ENCODE peak calls at places on chromosome 20, in eight cellular contexts. Q, J, T, N, U, H, C and S are unnamed samples.

GRCh38 chr20:2930538-2930937 is 57.3 kb downstream of the PTPRA start:
- DNase-seq in Q (no peak), J (no peak), T (no peak), N (no peak), U (no peak), H (no peak), C (no peak), S (no peak)

GRCh38 chr20:18224968-18225568 is 63.3 kb upstream of the ZNF133 start:
- DNase-seq in Q (peak), J (peak), T (peak), N (peak), U (no peak), H (peak), C (peak), S (peak)

GRCh38 chr20:33933469-33933909 is 60.2 kb upstream of the RALY start:
- DNase-seq in Q (peak), J (peak), T (no peak), N (peak), U (peak), H (peak), C (peak), S (peak)

GRCh38 chr20:58251979-58252591 is 23.6 kb upstream of the ANKRD60 start:
- DNase-seq in Q (no peak), J (peak), T (peak), N (peak), U (no peak), H (no peak), C (no peak), S (peak)

GRCh38 chr20:53064935-53065334 is 92.8 kb downstream of the TSHZ2 start:
- DNase-seq in Q (no peak), J (no peak), T (no peak), N (no peak), U (no peak), H (no peak), C (no peak), S (no peak)

GRCh38 chr20:37480915-37481314 is 40.1 kb upstream of the NNAT start:
- DNase-seq in Q (no peak), J (no peak), T (no peak), N (no peak), U (peak), H (no peak), C (no peak), S (no peak)

GRCh38 chr20:43736588-43737091 is 9.8 kb upstream of the GTSF1L start:
- DNase-seq in Q (peak), J (peak), T (no peak), N (no peak), U (no peak), H (no peak), C (no peak), S (no peak)

GRCh38 chr20:33733654-33734576 is 2.1 kb downstream of the ZNF341 start:
- DNase-seq in Q (no peak), J (peak), T (no peak), N (peak), U (no peak), H (peak), C (no peak), S (peak)

GRCh38 chr20:63178889-63179751 is 36.8 kb downstream of the YTHDF1 start:
- DNase-seq in Q (peak), J (peak), T (no peak), N (peak), U (no peak), H (peak), C (peak), S (no peak)

GRCh38 chr20:1636621-1637020 is 16.8 kb upstream of the SIRPB1 start:
- DNase-seq in Q (no peak), J (no peak), T (no peak), N (no peak), U (no peak), H (no peak), C (no peak), S (no peak)
- TF ChIP-seq CTCF in Q (no peak), J (no peak), T (no peak), N (peak), U (no peak), H (no peak), C (no peak), S (no peak)

DNA sequence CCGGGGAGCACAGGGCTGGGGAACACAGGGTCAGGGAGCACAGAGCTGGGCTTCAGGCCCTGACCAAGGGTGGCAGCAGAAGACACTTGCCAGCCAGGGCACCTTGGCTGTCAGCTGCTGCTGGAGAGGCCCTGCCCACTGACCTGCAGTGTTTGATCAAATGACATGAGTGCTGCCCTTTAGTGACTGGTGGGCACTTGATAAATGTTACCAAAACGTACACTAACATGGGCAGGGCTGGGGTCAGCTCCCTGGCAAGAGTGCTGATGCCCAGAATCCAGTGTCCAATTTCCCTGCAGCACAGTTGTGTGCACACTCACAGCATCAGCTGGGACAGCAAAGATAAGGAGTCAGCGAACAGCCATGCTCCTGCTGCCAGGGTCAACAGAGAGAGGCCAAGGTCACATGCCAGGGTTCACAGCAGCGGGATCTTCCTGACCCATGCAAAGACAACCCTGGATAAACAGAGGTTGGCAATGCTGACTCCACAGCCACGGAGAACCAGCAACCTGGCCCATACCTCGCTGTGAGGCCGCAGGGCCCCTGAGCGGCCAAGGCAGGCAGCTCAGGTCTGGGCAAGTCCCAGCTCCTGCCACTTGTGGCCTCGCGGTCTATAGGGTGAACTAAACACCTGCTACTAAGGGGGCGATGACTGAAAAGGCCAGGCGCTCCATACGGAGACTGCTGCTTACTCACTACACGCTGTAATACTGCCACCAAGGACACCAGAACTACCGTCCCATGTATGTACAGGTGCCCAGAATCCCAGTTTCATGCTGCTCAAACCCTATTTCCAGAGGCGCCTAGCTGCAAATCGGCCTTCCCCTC is 46.3 kb downstream of the NINL start:
- DNase-seq in Q (no peak), J (no peak), T (no peak), N (no peak), U (peak), H (peak), C (peak), S (no peak)
- H3K4me3 ChIP-seq in Q (no peak), J (no peak), T (no peak), N (no peak), U (no peak), H (peak), C (no peak), S (no peak)

DNA sequence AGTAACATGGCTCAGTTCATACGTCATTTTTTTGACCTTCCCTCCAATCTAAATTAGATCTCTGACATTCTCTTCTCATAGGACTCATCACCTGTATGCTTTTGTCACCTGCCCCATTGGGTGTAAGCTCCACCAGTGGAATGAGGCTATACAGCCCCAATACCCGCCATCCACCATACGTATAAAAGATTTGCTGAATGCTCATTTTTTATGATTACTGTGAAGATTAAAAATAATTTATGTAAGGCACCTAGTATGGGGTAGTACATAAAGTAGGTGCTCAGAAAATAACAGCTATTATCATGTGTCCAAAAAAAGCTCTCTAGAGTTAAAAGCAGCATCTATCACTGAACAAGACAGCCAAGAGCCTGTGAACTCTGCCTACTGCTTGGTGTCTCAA is 24.1 kb downstream of the NCOA5 start:
- DNase-seq in Q (no peak), J (no peak), T (no peak), N (no peak), U (no peak), H (no peak), C (no peak), S (no peak)
- TF ChIP-seq CTCF in Q (no peak), J (no peak), T (no peak), N (no peak), U (no peak), H (no peak), C (no peak), S (no peak)

DNA sequence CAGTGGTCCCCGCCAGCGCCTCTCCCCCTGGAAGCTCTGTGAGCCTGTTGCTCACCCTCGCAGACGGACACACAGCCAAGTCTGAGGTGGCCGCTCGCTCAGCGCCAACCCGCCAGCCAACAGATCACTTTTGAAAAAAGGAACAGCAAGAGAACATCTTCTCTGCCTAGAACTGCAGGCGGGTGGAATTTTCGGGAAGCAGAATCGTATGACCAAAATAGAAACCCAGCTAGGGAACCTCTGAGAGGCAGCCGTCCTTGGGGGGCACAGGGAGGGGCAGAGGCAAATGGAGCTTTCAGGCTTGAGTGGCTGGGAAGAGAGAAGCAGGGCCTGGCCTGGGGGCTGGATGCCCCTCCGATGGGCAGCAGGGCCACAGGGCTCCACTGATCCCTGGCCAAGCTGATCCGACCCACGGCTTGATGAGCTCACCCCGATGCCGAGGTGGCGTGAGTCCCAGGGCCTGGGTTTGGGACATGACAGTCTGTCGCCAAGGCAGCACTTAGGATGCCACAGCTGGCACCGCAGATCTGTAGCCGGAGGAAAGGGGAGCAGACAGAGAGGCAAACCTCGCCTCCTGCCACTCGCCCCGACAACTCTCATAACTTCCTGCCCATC is 9.8 kb downstream of the NFATC2 start:
- DNase-seq in Q (no peak), J (no peak), T (no peak), N (peak), U (peak), H (peak), C (no peak), S (no peak)
- H3K4me3 ChIP-seq in Q (no peak), J (no peak), T (no peak), N (peak), U (no peak), H (peak), C (no peak), S (no peak)

GRCh38 chr20:49394757-49395156 is 87.7 kb downstream of the KCNB1 start:
- DNase-seq in Q (no peak), J (no peak), T (no peak), N (no peak), U (no peak), H (no peak), C (no peak), S (no peak)
- TF ChIP-seq CTCF in Q (no peak), J (no peak), T (no peak), N (no peak), U (no peak), H (no peak), C (no peak), S (no peak)

GRCh38 chr20:21511485-21511849 is 2.4 kb downstream of the NKX2-2 start:
- DNase-seq in Q (peak), J (no peak), T (no peak), N (no peak), U (no peak), H (no peak), C (no peak), S (no peak)
- H3K4me3 ChIP-seq in Q (no peak), J (no peak), T (no peak), N (no peak), U (no peak), H (peak), C (no peak), S (no peak)